ENCODE peak calls at places on chromosomes 12 and 14, in nine cellular contexts. One of them, this sample, is unnamed.

GRCh38 chr14:49581961-49582210 is 4.3 kb downstream of the RPS29 start:
- DNase-seq in CMK: no peak
- DNase-seq in sciatic nerve: no peak
- DNase-seq in iris pigment epithelial cell: no peak
- DNase-seq in hypothalamus: no peak
- DNase-seq in T-helper 2 cell: no peak
- DNase-seq in K562: no peak
- DNase-seq in substantia nigra: no peak
- DNase-seq in left colon: no peak
- DNase-seq in this sample: no peak

GRCh38 chr14:58107947-58108552 is 44.0 kb downstream of the ARMH4 start:
- DNase-seq in CMK: peak; percentile 4
- DNase-seq in iris pigment epithelial cell: peak; percentile 78
- DNase-seq in T-helper 2 cell: peak; percentile 54
- DNase-seq in left colon: no peak
- DNase-seq in hypothalamus: no peak
- DNase-seq in substantia nigra: no peak
- DNase-seq in K562: peak; percentile 36
- DNase-seq in sciatic nerve: no peak
- DNase-seq in this sample: peak; percentile 5

GRCh38 chr12:111954974-111955373 is 58.0 kb downstream of the TMEM116 start:
- DNase-seq in left colon: no peak
- DNase-seq in sciatic nerve: no peak
- DNase-seq in T-helper 2 cell: no peak
- DNase-seq in K562: no peak
- DNase-seq in iris pigment epithelial cell: no peak
- DNase-seq in substantia nigra: no peak
- DNase-seq in hypothalamus: no peak
- DNase-seq in CMK: no peak
- DNase-seq in this sample: no peak

GRCh38 chr14:57486767-57487379 is 6.8 kb downstream of the CCDC198 start:
- DNase-seq in T-helper 2 cell: peak; percentile 12
- DNase-seq in CMK: no peak
- DNase-seq in K562: peak; percentile 20
- DNase-seq in iris pigment epithelial cell: peak; percentile 45
- DNase-seq in sciatic nerve: no peak
- DNase-seq in left colon: no peak
- DNase-seq in substantia nigra: no peak
- DNase-seq in hypothalamus: no peak
- DNase-seq in this sample: no peak

GRCh38 chr14:97077253-97077653 is 280.1 kb downstream of the VRK1 start:
- DNase-seq in iris pigment epithelial cell: peak; percentile 50
- DNase-seq in CMK: peak; percentile 59
- DNase-seq in left colon: peak; percentile 50
- DNase-seq in hypothalamus: no peak
- DNase-seq in T-helper 2 cell: peak; percentile 63
- DNase-seq in K562: peak; percentile 58
- DNase-seq in substantia nigra: no peak
- DNase-seq in sciatic nerve: peak; percentile 65
- DNase-seq in this sample: peak; percentile 10

GRCh38 chr12:113135178-113136127 is at the start of gene RASAL1:
- DNase-seq in T-helper 2 cell: peak; percentile 83
- DNase-seq in CMK: no peak
- DNase-seq in K562: peak; percentile 85
- DNase-seq in iris pigment epithelial cell: no peak
- DNase-seq in left colon: peak; percentile 84
- DNase-seq in hypothalamus: no peak
- DNase-seq in sciatic nerve: no peak
- DNase-seq in substantia nigra: no peak
- DNase-seq in this sample: peak; percentile 61

GRCh38 chr14:65224799-65225198 is 122.5 kb upstream of the MAX start:
- DNase-seq in sciatic nerve: no peak
- DNase-seq in left colon: no peak
- DNase-seq in CMK: no peak
- DNase-seq in T-helper 2 cell: peak; percentile 30
- DNase-seq in hypothalamus: no peak
- DNase-seq in K562: no peak
- DNase-seq in iris pigment epithelial cell: no peak
- DNase-seq in substantia nigra: no peak
- DNase-seq in this sample: peak; percentile 15

GRCh38 chr12:47995976-47996375 is 8.3 kb downstream of the COL2A1 start:
- DNase-seq in T-helper 2 cell: no peak
- DNase-seq in CMK: no peak
- DNase-seq in hypothalamus: no peak
- DNase-seq in K562: no peak
- DNase-seq in left colon: no peak
- DNase-seq in iris pigment epithelial cell: peak; percentile 62
- DNase-seq in sciatic nerve: peak; percentile 43
- DNase-seq in substantia nigra: no peak
- DNase-seq in this sample: no peak

GRCh38 chr14:63474844-63475243 is 68.3 kb downstream of the PPP2R5E start:
- DNase-seq in CMK: no peak
- DNase-seq in left colon: no peak
- DNase-seq in sciatic nerve: no peak
- DNase-seq in T-helper 2 cell: no peak
- DNase-seq in iris pigment epithelial cell: no peak
- DNase-seq in K562: no peak
- DNase-seq in hypothalamus: no peak
- DNase-seq in substantia nigra: no peak
- DNase-seq in this sample: no peak

GRCh38 chr12:5648692-5649338 is 216.9 kb downstream of the NTF3 start:
- DNase-seq in CMK: no peak
- DNase-seq in iris pigment epithelial cell: no peak
- DNase-seq in left colon: no peak
- DNase-seq in hypothalamus: no peak
- DNase-seq in T-helper 2 cell: no peak
- DNase-seq in sciatic nerve: no peak
- DNase-seq in substantia nigra: no peak
- DNase-seq in K562: peak; percentile 11
- DNase-seq in this sample: no peak

GRCh38 chr14:20799955-20800544 is 2.6 kb downstream of the RNASE1 start:
- DNase-seq in K562: peak; percentile 42
- DNase-seq in iris pigment epithelial cell: no peak
- DNase-seq in sciatic nerve: no peak
- DNase-seq in substantia nigra: no peak
- DNase-seq in T-helper 2 cell: no peak
- DNase-seq in left colon: no peak
- DNase-seq in CMK: peak; percentile 85
- DNase-seq in hypothalamus: no peak
- DNase-seq in this sample: no peak

GRCh38 chr14:53842938-53843337 is 113.7 kb downstream of the BMP4 start:
- DNase-seq in substantia nigra: no peak
- DNase-seq in CMK: no peak
- DNase-seq in hypothalamus: no peak
- DNase-seq in sciatic nerve: no peak
- DNase-seq in K562: no peak
- DNase-seq in left colon: no peak
- DNase-seq in iris pigment epithelial cell: peak; percentile 91
- DNase-seq in T-helper 2 cell: no peak
- DNase-seq in this sample: no peak

GRCh38 chr12:3313655-3314305 is 177.2 kb upstream of the PRMT8 start:
- DNase-seq in sciatic nerve: no peak
- DNase-seq in iris pigment epithelial cell: no peak
- DNase-seq in hypothalamus: no peak
- DNase-seq in CMK: peak; percentile 9
- DNase-seq in substantia nigra: no peak
- DNase-seq in K562: peak; percentile 22
- DNase-seq in T-helper 2 cell: peak; percentile 34
- DNase-seq in left colon: no peak
- DNase-seq in this sample: no peak

GRCh38 chr14:103899833-103900232 is 28.4 kb upstream of the TDRD9 start:
- DNase-seq in CMK: no peak
- DNase-seq in hypothalamus: no peak
- DNase-seq in iris pigment epithelial cell: no peak
- DNase-seq in substantia nigra: no peak
- DNase-seq in left colon: no peak
- DNase-seq in T-helper 2 cell: no peak
- DNase-seq in sciatic nerve: no peak
- DNase-seq in K562: no peak
- DNase-seq in this sample: no peak

GRCh38 chr12:8554451-8555195 is 13.9 kb upstream of the CLEC4E start:
- DNase-seq in T-helper 2 cell: no peak
- DNase-seq in CMK: no peak
- DNase-seq in sciatic nerve: no peak
- DNase-seq in left colon: no peak
- DNase-seq in substantia nigra: no peak
- DNase-seq in hypothalamus: no peak
- DNase-seq in iris pigment epithelial cell: peak; percentile 46
- DNase-seq in K562: no peak
- DNase-seq in this sample: no peak

GRCh38 chr12:57096099-57096572 is 7.2 kb downstream of the NAB2 start:
- DNase-seq in iris pigment epithelial cell: peak; percentile 16
- DNase-seq in K562: peak; percentile 13
- DNase-seq in substantia nigra: no peak
- DNase-seq in CMK: no peak
- DNase-seq in sciatic nerve: peak; percentile 49
- DNase-seq in T-helper 2 cell: no peak
- DNase-seq in hypothalamus: no peak
- DNase-seq in left colon: no peak
- DNase-seq in this sample: no peak

GRCh38 chr12:107411792-107412535 is 273.6 kb upstream of the PWP1 start:
- DNase-seq in substantia nigra: no peak
- DNase-seq in T-helper 2 cell: no peak
- DNase-seq in hypothalamus: no peak
- DNase-seq in iris pigment epithelial cell: peak; percentile 82
- DNase-seq in K562: no peak
- DNase-seq in sciatic nerve: no peak
- DNase-seq in CMK: no peak
- DNase-seq in left colon: no peak
- DNase-seq in this sample: no peak

GRCh38 chr12:31952418-31952817 is 6.8 kb upstream of the RESF1 start:
- DNase-seq in K562: no peak
- DNase-seq in sciatic nerve: no peak
- DNase-seq in left colon: no peak
- DNase-seq in T-helper 2 cell: no peak
- DNase-seq in CMK: no peak
- DNase-seq in substantia nigra: no peak
- DNase-seq in hypothalamus: no peak
- DNase-seq in iris pigment epithelial cell: no peak
- DNase-seq in this sample: no peak

GRCh38 chr12:105538880-105539279 is 208.4 kb downstream of the C12orf75 start:
- DNase-seq in T-helper 2 cell: no peak
- DNase-seq in CMK: no peak
- DNase-seq in left colon: no peak
- DNase-seq in substantia nigra: no peak
- DNase-seq in sciatic nerve: no peak
- DNase-seq in hypothalamus: no peak
- DNase-seq in K562: no peak
- DNase-seq in iris pigment epithelial cell: no peak
- DNase-seq in this sample: no peak

GRCh38 chr12:27549801-27550652 is 26.0 kb downstream of the PPFIBP1 start:
- DNase-seq in sciatic nerve: peak; percentile 90
- DNase-seq in hypothalamus: no peak
- DNase-seq in left colon: peak; percentile 74
- DNase-seq in K562: peak; percentile 59
- DNase-seq in T-helper 2 cell: no peak
- DNase-seq in iris pigment epithelial cell: peak; percentile 99
- DNase-seq in CMK: peak; percentile 18
- DNase-seq in substantia nigra: no peak
- DNase-seq in this sample: no peak

GRCh38 chr14:102185360-102185759 is 45.7 kb downstream of the WDR20 start:
- DNase-seq in T-helper 2 cell: no peak
- DNase-seq in CMK: no peak
- DNase-seq in K562: no peak
- DNase-seq in sciatic nerve: no peak
- DNase-seq in iris pigment epithelial cell: no peak
- DNase-seq in left colon: no peak
- DNase-seq in hypothalamus: no peak
- DNase-seq in substantia nigra: no peak
- DNase-seq in this sample: no peak

GRCh38 chr12:114186241-114187002 is 219.5 kb downstream of the TBX5 start:
- DNase-seq in iris pigment epithelial cell: no peak
- DNase-seq in left colon: no peak
- DNase-seq in CMK: no peak
- DNase-seq in hypothalamus: peak; percentile 1
- DNase-seq in sciatic nerve: no peak
- DNase-seq in T-helper 2 cell: no peak
- DNase-seq in substantia nigra: no peak
- DNase-seq in K562: no peak
- DNase-seq in this sample: peak; percentile 76

GRCh38 chr12:13223176-13223806 is 26.8 kb downstream of the EMP1 start:
- DNase-seq in left colon: no peak
- DNase-seq in iris pigment epithelial cell: peak; percentile 90
- DNase-seq in substantia nigra: no peak
- DNase-seq in CMK: no peak
- DNase-seq in sciatic nerve: no peak
- DNase-seq in K562: no peak
- DNase-seq in hypothalamus: no peak
- DNase-seq in T-helper 2 cell: no peak
- DNase-seq in this sample: no peak

GRCh38 chr14:70821916-70822705 is 12.8 kb upstream of the MAP3K9 start:
- DNase-seq in left colon: peak; percentile 44
- DNase-seq in iris pigment epithelial cell: peak; percentile 63
- DNase-seq in CMK: no peak
- DNase-seq in K562: peak; percentile 14
- DNase-seq in substantia nigra: no peak
- DNase-seq in hypothalamus: peak; percentile 43
- DNase-seq in sciatic nerve: peak; percentile 68
- DNase-seq in T-helper 2 cell: peak; percentile 76
- DNase-seq in this sample: peak; percentile 36

GRCh38 chr12:81270385-81270784 is 192.5 kb downstream of the ACSS3 start:
- DNase-seq in iris pigment epithelial cell: no peak
- DNase-seq in T-helper 2 cell: no peak
- DNase-seq in left colon: no peak
- DNase-seq in CMK: no peak
- DNase-seq in sciatic nerve: no peak
- DNase-seq in K562: no peak
- DNase-seq in substantia nigra: no peak
- DNase-seq in hypothalamus: no peak
- DNase-seq in this sample: no peak